ENCODE peak calls at places on chromosomes 1 and 21, in seven cellular contexts. N is A549, V is H1, Y is SK-N-SH, H is GM12878, I is HCT116, L is K562. K is an unnamed sample.

GRCh38 chr1:228045871-228046270 is 36.6 kb upstream of the ARF1 start:
- DNase-seq in L (no peak), N (no peak), H (no peak), I (no peak), V (no peak), Y (no peak), K (no peak)

GRCh38 chr1:192592981-192593683 is 17.6 kb downstream of the RGS1 start:
- DNase-seq in V (no peak), L (no peak), I (no peak), N (no peak), H (no peak), Y (no peak), K (peak; percentile 12)

GRCh38 chr1:103514920-103515503 is 10.5 kb upstream of the RNPC3 start:
- DNase-seq in L (peak; percentile 23), H (peak; percentile 35), I (peak; percentile 35), N (peak; percentile 2), V (no peak), Y (peak; percentile 9), K (peak; percentile 63)

GRCh38 chr1:61450454-61451213 is 274.3 kb downstream of the TM2D1 start:
- DNase-seq in N (peak; percentile 11), H (no peak), V (no peak), Y (no peak), I (no peak), L (no peak), K (no peak)

GRCh38 chr1:185581020-185581419 is 153.2 kb upstream of the HMCN1 start:
- DNase-seq in V (no peak), N (no peak), H (no peak), Y (no peak), L (no peak), I (no peak), K (no peak)

GRCh38 chr1:112935474-112936289 is 20.3 kb downstream of the SLC16A1 start:
- DNase-seq in V (no peak), L (peak; percentile 48), H (no peak), Y (no peak), N (peak; percentile 38), I (peak; percentile 26), K (peak; percentile 78)

GRCh38 chr21:42731264-42732032 is 78.0 kb downstream of the PDE9A start:
- DNase-seq in V (no peak), Y (no peak), I (peak; percentile 54), N (no peak), H (no peak), L (no peak), K (no peak)

GRCh38 chr1:75632350-75632949 is 21.5 kb upstream of the SLC44A5 start:
- DNase-seq in V (no peak), H (no peak), L (peak; percentile 52), N (peak; percentile 4), I (peak; percentile 13), Y (peak; percentile 34), K (peak; percentile 23)

GRCh38 chr1:46614604-46614984 is 2.0 kb downstream of the MOB3C start:
- DNase-seq in I (no peak), H (no peak), Y (no peak), N (no peak), L (no peak), V (no peak), K (no peak)

GRCh38 chr21:31088196-31088751 is 50.0 kb upstream of the KRTAP19-8 start:
- DNase-seq in H (no peak), Y (no peak), L (no peak), N (no peak), I (no peak), V (no peak), K (no peak)

GRCh38 chr1:178945763-178946266 is 74.9 kb upstream of the ANGPTL1 start:
- DNase-seq in V (no peak), H (no peak), I (no peak), Y (no peak), N (no peak), L (no peak), K (peak; percentile 12)

DNA sequence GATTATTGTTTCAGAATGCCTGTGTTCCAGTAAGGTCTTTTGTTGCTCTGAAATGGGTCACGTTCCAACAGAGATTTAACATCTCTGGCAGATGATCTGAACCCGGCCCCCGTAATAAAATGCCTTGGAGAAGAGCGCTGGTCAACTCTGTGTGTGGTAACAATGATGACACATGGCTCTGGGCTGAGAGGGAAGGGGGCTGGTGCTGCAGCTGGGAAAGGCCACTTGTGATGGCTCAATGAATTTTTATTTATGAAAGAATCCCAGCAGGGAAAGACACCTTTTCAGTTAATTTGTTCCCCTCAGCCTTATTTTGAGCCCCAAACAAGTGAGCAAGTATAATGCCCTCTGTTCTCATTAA is 59.4 kb downstream of the SYT6 start:
- DNase-seq in L (no peak), N (no peak), H (no peak), Y (no peak), V (no peak), I (no peak), K (peak; percentile 26)
- TF ChIP-seq RAD21 in L (no peak), N (no peak), H (no peak), Y (no peak), V (no peak), I (no peak), K (no peak)

GRCh38 chr1:108881369-108881768 is 4.6 kb downstream of the GPSM2 start:
- DNase-seq in Y (no peak), V (no peak), L (no peak), H (no peak), N (no peak), I (no peak), K (peak; percentile 36)
- TF ChIP-seq RAD21 in Y (no peak), V (no peak), L (no peak), H (no peak), N (no peak), I (no peak), K (no peak)

DNA sequence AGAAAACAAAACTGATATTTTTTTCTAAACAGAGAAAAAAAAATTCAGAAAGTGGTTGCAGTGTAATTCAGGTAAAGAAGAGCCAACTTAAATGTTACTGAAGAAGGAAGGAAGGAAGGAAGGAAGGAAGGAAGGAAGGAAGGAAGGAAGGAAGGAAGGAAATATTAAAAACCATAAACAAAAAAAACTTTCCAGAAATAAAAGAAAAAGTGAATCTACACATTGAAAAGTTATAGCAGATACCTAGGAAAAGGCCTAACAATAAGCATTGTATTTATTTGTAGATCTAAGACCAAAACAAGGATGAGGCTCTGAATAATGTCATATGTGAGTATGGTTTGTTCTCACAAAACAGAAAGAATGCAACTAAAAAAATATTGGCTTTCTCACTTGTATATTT is 345.4 kb upstream of the NR5A2 start:
- DNase-seq in Y (no peak), N (no peak), L (no peak), H (no peak), I (no peak), V (no peak), K (no peak)
- TF ChIP-seq RAD21 in Y (no peak), N (no peak), L (no peak), H (no peak), I (no peak), V (no peak), K (no peak)

GRCh38 chr1:38941527-38942019 is at the start of gene RHBDL2:
- DNase-seq in Y (peak; percentile 7), V (no peak), N (peak; percentile 21), L (no peak), I (no peak), H (no peak), K (peak; percentile 38)
- TF ChIP-seq RAD21 in Y (no peak), V (no peak), N (no peak), L (no peak), I (no peak), H (no peak), K (no peak)

GRCh38 chr1:44653107-44653964 is 20.9 kb downstream of the TMEM53 start:
- DNase-seq in L (no peak), H (no peak), Y (no peak), I (no peak), N (no peak), V (no peak), K (no peak)
- TF ChIP-seq RAD21 in L (no peak), H (no peak), Y (no peak), I (no peak), N (no peak), V (no peak), K (no peak)

DNA sequence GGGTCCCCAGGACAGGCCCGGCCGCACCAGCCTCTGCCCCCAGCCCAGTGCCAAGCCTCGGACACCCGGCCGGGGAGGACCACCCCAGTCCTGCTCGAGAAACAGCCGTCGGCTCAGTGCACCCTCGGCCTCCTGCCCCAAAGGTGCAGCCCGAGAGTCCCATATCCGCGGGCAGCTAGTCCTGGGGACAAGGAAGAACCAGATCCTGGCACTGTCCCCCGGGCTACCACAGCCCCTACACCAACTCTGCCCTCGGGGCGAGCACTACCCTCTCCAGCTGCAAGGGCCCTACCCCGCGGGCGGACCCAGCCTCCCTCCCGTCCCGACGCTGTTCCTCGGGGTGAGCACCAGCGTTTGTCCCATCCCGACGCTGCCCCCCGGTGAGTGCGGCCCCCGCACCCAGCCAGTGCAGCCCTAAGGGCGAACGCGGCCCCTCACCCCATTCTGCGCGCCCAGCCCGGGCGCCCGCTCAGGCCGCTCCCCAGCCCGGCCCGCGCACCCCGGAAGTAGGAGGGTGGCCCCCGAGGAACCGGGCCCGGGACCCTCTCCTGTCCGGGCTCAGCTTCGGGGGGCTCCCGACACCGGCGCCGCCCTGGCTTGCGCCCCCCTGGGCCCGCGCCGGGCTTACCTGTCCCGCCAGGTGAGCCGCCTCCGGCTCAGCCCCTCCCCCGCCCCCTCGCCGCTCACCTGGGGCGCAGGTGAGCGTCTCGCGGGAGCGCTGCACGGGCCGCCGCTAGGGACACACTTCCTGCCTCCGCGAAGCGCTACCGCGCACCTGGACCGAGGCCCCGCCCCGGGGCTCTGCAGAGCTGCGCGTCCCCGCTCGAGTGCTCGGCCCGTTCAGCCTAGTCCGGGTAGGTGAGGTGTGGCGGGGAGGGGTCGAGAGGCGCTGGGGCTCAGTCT is at the start of gene KDF1:
- DNase-seq in H (no peak), I (peak; percentile 61), Y (peak; percentile 64), V (peak; percentile 77), N (no peak), L (peak; percentile 67), K (no peak)
- TF ChIP-seq RAD21 in H (no peak), I (no peak), Y (no peak), V (no peak), N (no peak), L (no peak), K (no peak)

K was measured in IMR-90.